ENCODE peak calls at places on chromosomes 1 and 21, in nine cellular contexts. A is aorta; H is SW480; P is IMR-90; D is stimulated activated CD4-positive, alpha-beta T cell treated with anti-CD3 and anti-CD28 coated beads, TNF-alpha, amount 100 ng/mL, for 48 hours; C is brain microvascular endothelial cell; Q is KBM-7; K is midbrain; Y is stomach. G is an unnamed sample.

GRCh38 chr1:60634106-60634505 is 448.3 kb upstream of the NFIA start:
- DNase-seq in D (no peak), K (no peak), C (no peak), H (no peak), P (no peak), A (no peak), Y (no peak), Q (no peak), G (no peak)

GRCh38 chr1:175749075-175749474 is 5.7 kb upstream of the TNR start:
- DNase-seq in A (peak), H (no peak), C (no peak), Y (no peak), K (no peak), P (no peak), Q (no peak), D (no peak), G (no peak)

GRCh38 chr1:53313556-53313955 is 14.3 kb downstream of the LRP8 start:
- DNase-seq in H (no peak), D (no peak), Y (no peak), K (no peak), A (peak), P (no peak), Q (no peak), C (no peak), G (no peak)

GRCh38 chr1:91406773-91407389 is 2.2 kb upstream of the HFM1 start:
- DNase-seq in Q (peak), A (no peak), H (no peak), Y (no peak), D (no peak), C (no peak), K (no peak), P (no peak), G (no peak)

GRCh38 chr1:207993477-207994445 is 82.8 kb upstream of the CD34 start:
- DNase-seq in Y (no peak), P (no peak), H (no peak), D (no peak), A (no peak), K (no peak), Q (peak), C (no peak), G (no peak)

GRCh38 chr21:20814090-20814489 is 184.1 kb upstream of the NCAM2 start:
- DNase-seq in P (no peak), A (no peak), K (no peak), Q (no peak), H (no peak), C (no peak), D (no peak), Y (no peak), G (no peak)

GRCh38 chr1:112905420-112906154 is 50.4 kb downstream of the SLC16A1 start:
- DNase-seq in Y (peak), Q (no peak), A (no peak), H (no peak), D (no peak), P (no peak), C (no peak), K (no peak), G (no peak)

GRCh38 chr1:59736744-59737143 is 78.0 kb upstream of the HOOK1 start:
- DNase-seq in H (no peak), Q (no peak), A (no peak), K (no peak), P (no peak), D (no peak), Y (no peak), C (no peak), G (no peak)

GRCh38 chr1:218466341-218467010 is 121.3 kb downstream of the TGFB2 start:
- DNase-seq in D (no peak), C (no peak), H (no peak), A (no peak), Q (no peak), K (no peak), P (no peak), Y (no peak), G (no peak)

GRCh38 chr1:235923466-235924008 is 56.8 kb upstream of the LYST start:
- DNase-seq in A (no peak), D (no peak), K (no peak), Q (no peak), P (peak), C (peak), Y (no peak), H (peak), G (no peak)

GRCh38 chr1:65791860-65792670 is 630 bp upstream of the PDE4B start:
- DNase-seq in Y (no peak), A (peak), Q (no peak), H (no peak), P (peak), D (no peak), K (no peak), C (peak), G (peak)

GRCh38 chr21:41845310-41846032 is 33.7 kb downstream of the PRDM15 start:
- DNase-seq in K (no peak), H (no peak), Q (no peak), P (peak), D (no peak), C (no peak), A (no peak), Y (no peak), G (no peak)

GRCh38 chr1:37714226-37714625 is 21.9 kb downstream of the CDCA8 start:
- DNase-seq in A (no peak), Y (no peak), H (no peak), C (no peak), Q (no peak), D (no peak), K (no peak), P (no peak), G (no peak)

GRCh38 chr1:18957532-18958295 is 1.2 kb upstream of the IFFO2 start:
- DNase-seq in Q (no peak), K (no peak), C (no peak), Y (no peak), A (no peak), P (no peak), D (no peak), H (no peak), G (no peak)

GRCh38 chr1:161117681-161118581 is at the start of the genes NIT1 and PFDN2:
- DNase-seq in Q (peak), A (peak), C (peak), H (peak), K (peak), Y (peak), D (peak), P (peak), G (peak)

GRCh38 chr1:201713093-201713810 is 115.7 kb upstream of the IPO9 start:
- DNase-seq in P (peak), A (peak), Y (peak), H (peak), C (peak), D (no peak), K (peak), Q (peak), G (peak)

GRCh38 chr1:80054129-80054528 is 1047.6 kb upstream of the ADGRL4 start:
- DNase-seq in H (peak), C (peak), Q (no peak), A (no peak), D (no peak), K (no peak), P (peak), Y (no peak), G (no peak)

GRCh38 chr1:153519242-153519641 is 16.5 kb downstream of the S100A6 start:
- DNase-seq in Q (no peak), H (no peak), C (no peak), D (no peak), K (no peak), A (no peak), Y (no peak), P (no peak), G (no peak)

GRCh38 chr1:110581637-110582036 is 24.5 kb downstream of the KCNA2 start:
- DNase-seq in Q (no peak), A (no peak), D (no peak), H (no peak), Y (no peak), P (no peak), K (peak), C (no peak), G (peak)

GRCh38 chr1:172549621-172550280 is 16.8 kb downstream of the SUCO start:
- DNase-seq in K (no peak), Q (no peak), P (no peak), Y (no peak), A (no peak), D (no peak), C (no peak), H (no peak), G (no peak)

GRCh38 chr1:203267347-203267846 is 37.9 kb upstream of the BTG2 start:
- DNase-seq in Y (peak), Q (peak), K (peak), P (peak), C (peak), A (peak), H (peak), D (peak), G (peak)

GRCh38 chr1:147486876-147487656 is 54.2 kb upstream of the BCL9 start:
- DNase-seq in H (no peak), Q (no peak), K (no peak), P (no peak), A (no peak), D (no peak), Y (no peak), C (no peak), G (no peak)

GRCh38 chr21:25005388-25005787 is 601.9 kb downstream of the MRPL39 start:
- DNase-seq in Y (no peak), Q (no peak), D (no peak), P (peak), H (no peak), K (no peak), C (no peak), A (no peak), G (no peak)

GRCh38 chr1:167935252-167936067 is 1.0 kb upstream of the DCAF6 start:
- DNase-seq in C (peak), D (peak), A (no peak), Y (no peak), K (peak), Q (peak), P (peak), H (peak), G (peak)

GRCh38 chr1:92845908-92846307 is 14.1 kb downstream of the RPL5 start:
- DNase-seq in K (no peak), Y (no peak), H (no peak), P (no peak), C (no peak), A (no peak), D (no peak), Q (no peak), G (no peak)

GRCh38 chr1:14366361-14367018 is 232.0 kb upstream of the KAZN start:
- DNase-seq in K (peak), A (peak), C (no peak), Q (no peak), Y (no peak), H (no peak), P (no peak), D (no peak), G (peak)

GRCh38 chr1:214361636-214362035 is 80.7 kb downstream of the SMYD2 start:
- DNase-seq in C (no peak), Q (no peak), H (no peak), D (no peak), A (no peak), K (no peak), Y (no peak), P (no peak), G (no peak)

GRCh38 chr21:44089001-44089911 is 17.9 kb upstream of the PWP2 start:
- DNase-seq in K (no peak), A (no peak), H (peak), C (no peak), P (no peak), Q (peak), Y (peak), D (no peak), G (no peak)